ENCODE peak calls at places on chromosomes 4 and X, in eight cellular contexts. U is HL-60, K is suprapubic skin, L is GM12892, A is esophagus muscularis mucosa, R is endothelial cell of umbilical vein, C is stomach, Y is GM23338. I is an unnamed sample.

GRCh38 chrX:103101280-103102042 is 8.5 kb upstream of the NXF3 start:
- DNase-seq in U (no peak), K (no peak), L (no peak), A (no peak), R (peak; percentile 29), C (no peak), Y (peak; percentile 3), I (no peak)

GRCh38 chrX:19646298-19646697 is 131.0 kb upstream of the MAP3K15 start:
- DNase-seq in U (no peak), K (no peak), L (no peak), A (no peak), R (no peak), C (no peak), Y (no peak), I (no peak)

GRCh38 chrX:50111762-50112161 is 89.0 kb downstream of the AKAP4 start:
- DNase-seq in U (no peak), K (no peak), L (no peak), A (no peak), R (no peak), C (peak; percentile 64), Y (no peak), I (no peak)

GRCh38 chrX:8179653-8180052 is 8.6 kb upstream of the VCX2 start:
- DNase-seq in U (no peak), K (no peak), L (no peak), A (no peak), R (no peak), C (no peak), Y (no peak), I (no peak)

GRCh38 chrX:122857734-122858133 is 326.3 kb upstream of the GRIA3 start:
- DNase-seq in U (no peak), K (no peak), L (no peak), A (no peak), R (no peak), C (no peak), Y (no peak), I (no peak)

GRCh38 chrX:105610401-105610800 is 211.9 kb upstream of the NRK start:
- DNase-seq in U (no peak), K (no peak), L (no peak), A (no peak), R (no peak), C (no peak), Y (no peak), I (no peak)

GRCh38 chr4:186553717-186554116 is 1.6 kb downstream of the MTNR1A start:
- DNase-seq in U (no peak), K (no peak), L (no peak), A (peak; percentile 90), R (no peak), C (no peak), Y (peak; percentile 63), I (no peak)

GRCh38 chr4:31905363-31905762 is 1185.2 kb downstream of the PCDH7 start:
- DNase-seq in U (no peak), K (no peak), L (no peak), A (no peak), R (no peak), C (no peak), Y (no peak), I (no peak)

GRCh38 chr4:2288051-2288541 is 26.2 kb upstream of the MXD4 start:
- DNase-seq in U (no peak), K (peak; percentile 72), L (no peak), A (no peak), R (no peak), C (no peak), Y (no peak), I (no peak)

GRCh38 chr4:112591593-112591992 is 45.1 kb downstream of the ZGRF1 start:
- DNase-seq in U (no peak), K (no peak), L (no peak), A (no peak), R (no peak), C (no peak), Y (peak; percentile 8), I (no peak)

GRCh38 chr4:2825184-2825506 is 18.5 kb upstream of the ADD1 start:
- DNase-seq in U (no peak), K (peak; percentile 66), L (peak; percentile 9), A (no peak), R (no peak), C (no peak), Y (no peak), I (no peak)

GRCh38 chr4:188107931-188108843 is 1.2 kb downstream of the TRIML2 start:
- DNase-seq in U (no peak), K (no peak), L (no peak), A (no peak), R (no peak), C (no peak), Y (peak; percentile 89), I (no peak)

GRCh38 chr4:173522160-173522873 is 7.7 kb downstream of the HAND2 start:
- DNase-seq in U (peak; percentile 20), K (peak; percentile 93), L (no peak), A (peak; percentile 93), R (peak; percentile 29), C (peak; percentile 55), Y (peak; percentile 81), I (no peak)

GRCh38 chr4:123892997-123893745 is 496.6 kb downstream of the SPRY1 start:
- DNase-seq in U (no peak), K (no peak), L (no peak), A (no peak), R (peak; percentile 87), C (no peak), Y (no peak), I (no peak)

GRCh38 chr4:17055788-17056187 is 157.3 kb upstream of the LDB2 start:
- DNase-seq in U (no peak), K (no peak), L (no peak), A (peak; percentile 29), R (peak; percentile 14), C (no peak), Y (no peak), I (no peak)

GRCh38 chr4:128835498-128836222 is 26.2 kb downstream of the JADE1 start:
- DNase-seq in U (no peak), K (no peak), L (no peak), A (no peak), R (no peak), C (peak; percentile 78), Y (no peak), I (no peak)

GRCh38 chr4:99029852-99030251 is 34.3 kb downstream of the METAP1 start:
- DNase-seq in U (no peak), K (no peak), L (no peak), A (no peak), R (no peak), C (no peak), Y (no peak), I (no peak)

GRCh38 chr4:2817701-2818350 is 24.9 kb downstream of the SH3BP2 start:
- DNase-seq in U (no peak), K (no peak), L (peak; percentile 81), A (no peak), R (peak; percentile 22), C (no peak), Y (peak; percentile 77), I (peak; percentile 78)

GRCh38 chrX:136598631-136599030 is 49.3 kb upstream of the CD40LG start:
- DNase-seq in U (no peak), K (no peak), L (no peak), A (no peak), R (no peak), C (no peak), Y (no peak), I (no peak)

GRCh38 chrX:12002876-12003275 is 135.4 kb upstream of the FRMPD4 start:
- DNase-seq in U (no peak), K (no peak), L (no peak), A (no peak), R (no peak), C (no peak), Y (no peak), I (no peak)

GRCh38 chr4:19727141-19727540 is 524.6 kb upstream of the SLIT2 start:
- DNase-seq in U (no peak), K (no peak), L (no peak), A (no peak), R (no peak), C (no peak), Y (no peak), I (no peak)

GRCh38 chr4:77959566-77960338 is 97.1 kb downstream of the MRPL1 start:
- DNase-seq in U (peak; percentile 7), K (no peak), L (no peak), A (no peak), R (peak; percentile 55), C (no peak), Y (peak; percentile 82), I (no peak)

GRCh38 chr4:184215709-184216328 is 1.9 kb downstream of the ENPP6 start:
- DNase-seq in U (no peak), K (no peak), L (no peak), A (peak; percentile 66), R (no peak), C (peak; percentile 39), Y (no peak), I (no peak)

GRCh38 chrX:99654188-99654587 is 755.9 kb downstream of the PCDH19 start:
- DNase-seq in U (no peak), K (no peak), L (no peak), A (no peak), R (no peak), C (no peak), Y (no peak), I (no peak)

DNA sequence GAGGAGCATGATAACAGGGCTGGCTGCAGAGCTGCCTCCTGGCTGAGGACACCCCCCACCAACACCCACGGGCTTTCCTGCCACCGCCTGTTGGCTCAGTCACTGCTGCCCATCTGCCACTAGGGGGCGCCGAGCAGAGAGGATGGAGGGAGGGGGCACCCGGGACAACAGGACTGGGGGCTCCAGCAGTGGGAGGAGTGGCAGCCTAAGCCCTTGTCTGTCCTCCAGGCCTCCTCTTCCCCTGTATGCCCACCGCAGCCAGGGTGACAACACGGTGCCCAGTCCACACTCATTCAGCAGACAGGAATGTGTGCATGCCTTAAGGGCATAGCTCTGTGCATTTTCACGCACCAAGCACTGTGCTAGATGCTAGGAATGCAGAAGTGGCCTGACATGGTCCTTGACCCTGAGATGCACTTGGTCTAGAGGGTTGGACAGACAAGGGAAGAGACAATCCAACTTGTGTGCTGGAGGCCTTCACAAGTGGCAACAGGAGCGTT is 149.9 kb downstream of the AMMECR1 start:
- DNase-seq in U (peak; percentile 21), K (no peak), L (no peak), A (no peak), R (no peak), C (no peak), Y (peak; percentile 74), I (no peak)
- TF ChIP-seq POLR2AphosphoS5 in U (no peak), K (no peak), L (no peak), A (no peak), R (no peak), C (no peak), Y (no peak), I (no peak)

GRCh38 chr4:23789765-23790164 is 100.1 kb downstream of the PPARGC1A start:
- DNase-seq in U (no peak), K (no peak), L (no peak), A (no peak), R (no peak), C (no peak), Y (no peak), I (no peak)
- TF ChIP-seq POLR2AphosphoS5 in U (no peak), K (no peak), L (no peak), A (peak; percentile 18), R (no peak), C (no peak), Y (no peak), I (no peak)

GRCh38 chr4:37795796-37796195 is 30.7 kb upstream of the PGM2 start:
- DNase-seq in U (no peak), K (no peak), L (no peak), A (no peak), R (no peak), C (no peak), Y (no peak), I (no peak)
- TF ChIP-seq POLR2AphosphoS5 in U (no peak), K (no peak), L (no peak), A (no peak), R (no peak), C (no peak), Y (no peak), I (no peak)

GRCh38 chr4:76095568-76095967 is 21.1 kb downstream of the ART3 start:
- DNase-seq in U (no peak), K (no peak), L (no peak), A (no peak), R (no peak), C (no peak), Y (peak; percentile 11), I (no peak)
- TF ChIP-seq POLR2AphosphoS5 in U (no peak), K (no peak), L (no peak), A (no peak), R (no peak), C (no peak), Y (no peak), I (no peak)

I was measured in GM12891.